ENCODE peak calls at places on chromosome 11, in seven cellular contexts. O, E, P, N, B, W and H are unnamed samples.

GRCh38 chr11:111793863-111794262 is 27.7 kb upstream of the PPP2R1B start:
- DNase-seq in P (no peak), B (peak), N (peak), E (peak), O (peak), W (no peak), H (peak)

GRCh38 chr11:14422052-14422813 is 63.2 kb upstream of the RRAS2 start:
- DNase-seq in N (peak), W (peak), O (peak), E (peak), B (peak), P (peak), H (peak)

GRCh38 chr11:36062796-36063380 is 119.0 kb downstream of the LDLRAD3 start:
- DNase-seq in W (no peak), N (peak), B (no peak), E (peak), O (no peak), P (no peak), H (no peak)

GRCh38 chr11:70027451-70027850 is 50.7 kb upstream of the ANO1 start:
- DNase-seq in P (no peak), E (no peak), O (no peak), B (no peak), W (no peak), N (no peak), H (no peak)

GRCh38 chr11:108226036-108226435 is 3.2 kb downstream of the ATM start:
- DNase-seq in W (no peak), E (no peak), B (no peak), N (no peak), O (no peak), P (no peak), H (no peak)

GRCh38 chr11:954392-955144 is 28.9 kb downstream of the AP2A2 start:
- DNase-seq in W (no peak), P (no peak), N (no peak), O (no peak), E (peak), B (no peak), H (no peak)

GRCh38 chr11:73218106-73218829 is at the start of gene P2RY2:
- DNase-seq in P (no peak), B (peak), E (peak), O (peak), W (peak), N (peak), H (no peak)

GRCh38 chr11:17277024-17277584 is 565 bp downstream of the NUCB2 start:
- DNase-seq in B (peak), P (peak), O (peak), N (peak), W (no peak), E (peak), H (peak)